ENCODE peak calls at places on chromosome 16, in nine cellular contexts. One of them, this sample, is unnamed.
A peak's percentile ranks its signal among the peaks of the same experiment; 100 is the strongest.

GRCh38 chr16:23082161-23082788 is 67.0 kb downstream of the USP31 start:
- DNase-seq in stimulated activated CD4-positive, alpha-beta T cell treated with anti-CD3 and anti-CD28 coated beads, Interleukin-2, amount 100 ng/mL, for 24 hours: no peak
- DNase-seq in CD4-positive, alpha-beta memory T cell: no peak
- DNase-seq in tibial artery: no peak
- DNase-seq in IMR-90: no peak
- DNase-seq in anterior cingulate cortex: no peak
- DNase-seq in central memory CD4-positive, alpha-beta T cell: no peak
- DNase-seq in activated CD4-positive, alpha-beta T cell treated with anti-CD3 and anti-CD28 coated beads, Interleukin-2, amount 50 U/mL, for 48 hours: no peak
- DNase-seq in Kasumi-1: no peak
- DNase-seq in this sample: no peak

GRCh38 chr16:27168790-27169189 is 34.5 kb upstream of the KDM8 start:
- DNase-seq in stimulated activated CD4-positive, alpha-beta T cell treated with anti-CD3 and anti-CD28 coated beads, Interleukin-2, amount 100 ng/mL, for 24 hours: no peak
- DNase-seq in CD4-positive, alpha-beta memory T cell: no peak
- DNase-seq in tibial artery: no peak
- DNase-seq in IMR-90: no peak
- DNase-seq in anterior cingulate cortex: no peak
- DNase-seq in central memory CD4-positive, alpha-beta T cell: no peak
- DNase-seq in activated CD4-positive, alpha-beta T cell treated with anti-CD3 and anti-CD28 coated beads, Interleukin-2, amount 50 U/mL, for 48 hours: no peak
- DNase-seq in Kasumi-1: no peak
- DNase-seq in this sample: no peak

GRCh38 chr16:75341934-75342811 is 90.7 kb upstream of the BCAR1 start:
- DNase-seq in stimulated activated CD4-positive, alpha-beta T cell treated with anti-CD3 and anti-CD28 coated beads, Interleukin-2, amount 100 ng/mL, for 24 hours: no peak
- DNase-seq in CD4-positive, alpha-beta memory T cell: no peak
- DNase-seq in tibial artery: no peak
- DNase-seq in IMR-90: peak; percentile 65
- DNase-seq in anterior cingulate cortex: no peak
- DNase-seq in central memory CD4-positive, alpha-beta T cell: no peak
- DNase-seq in activated CD4-positive, alpha-beta T cell treated with anti-CD3 and anti-CD28 coated beads, Interleukin-2, amount 50 U/mL, for 48 hours: no peak
- DNase-seq in Kasumi-1: no peak
- DNase-seq in this sample: no peak

GRCh38 chr16:3012828-3013420 is at the start of gene CLDN9:
- DNase-seq in stimulated activated CD4-positive, alpha-beta T cell treated with anti-CD3 and anti-CD28 coated beads, Interleukin-2, amount 100 ng/mL, for 24 hours: no peak
- DNase-seq in CD4-positive, alpha-beta memory T cell: no peak
- DNase-seq in tibial artery: no peak
- DNase-seq in IMR-90: no peak
- DNase-seq in anterior cingulate cortex: no peak
- DNase-seq in central memory CD4-positive, alpha-beta T cell: no peak
- DNase-seq in activated CD4-positive, alpha-beta T cell treated with anti-CD3 and anti-CD28 coated beads, Interleukin-2, amount 50 U/mL, for 48 hours: no peak
- DNase-seq in Kasumi-1: no peak
- DNase-seq in this sample: no peak

GRCh38 chr16:89401641-89402445 is 88.5 kb downstream of the ANKRD11 start:
- DNase-seq in stimulated activated CD4-positive, alpha-beta T cell treated with anti-CD3 and anti-CD28 coated beads, Interleukin-2, amount 100 ng/mL, for 24 hours: no peak
- DNase-seq in CD4-positive, alpha-beta memory T cell: no peak
- DNase-seq in tibial artery: no peak
- DNase-seq in IMR-90: no peak
- DNase-seq in anterior cingulate cortex: no peak
- DNase-seq in central memory CD4-positive, alpha-beta T cell: no peak
- DNase-seq in activated CD4-positive, alpha-beta T cell treated with anti-CD3 and anti-CD28 coated beads, Interleukin-2, amount 50 U/mL, for 48 hours: no peak
- DNase-seq in Kasumi-1: no peak
- DNase-seq in this sample: no peak

GRCh38 chr16:67847064-67847861 is at the start of gene CENPT:
- DNase-seq in stimulated activated CD4-positive, alpha-beta T cell treated with anti-CD3 and anti-CD28 coated beads, Interleukin-2, amount 100 ng/mL, for 24 hours: no peak
- DNase-seq in CD4-positive, alpha-beta memory T cell: no peak
- DNase-seq in tibial artery: peak; percentile 70
- DNase-seq in IMR-90: peak; percentile 64
- DNase-seq in anterior cingulate cortex: no peak
- DNase-seq in central memory CD4-positive, alpha-beta T cell: no peak
- DNase-seq in activated CD4-positive, alpha-beta T cell treated with anti-CD3 and anti-CD28 coated beads, Interleukin-2, amount 50 U/mL, for 48 hours: no peak
- DNase-seq in Kasumi-1: peak; percentile 48
- DNase-seq in this sample: no peak

GRCh38 chr16:81902025-81902424 is 109.2 kb downstream of the SDR42E1 start:
- DNase-seq in stimulated activated CD4-positive, alpha-beta T cell treated with anti-CD3 and anti-CD28 coated beads, Interleukin-2, amount 100 ng/mL, for 24 hours: no peak
- DNase-seq in CD4-positive, alpha-beta memory T cell: no peak
- DNase-seq in tibial artery: no peak
- DNase-seq in IMR-90: no peak
- DNase-seq in anterior cingulate cortex: no peak
- DNase-seq in central memory CD4-positive, alpha-beta T cell: no peak
- DNase-seq in activated CD4-positive, alpha-beta T cell treated with anti-CD3 and anti-CD28 coated beads, Interleukin-2, amount 50 U/mL, for 48 hours: no peak
- DNase-seq in Kasumi-1: no peak
- DNase-seq in this sample: no peak

GRCh38 chr16:27073733-27074132 is 7.0 kb downstream of the C16orf82 start:
- DNase-seq in stimulated activated CD4-positive, alpha-beta T cell treated with anti-CD3 and anti-CD28 coated beads, Interleukin-2, amount 100 ng/mL, for 24 hours: no peak
- DNase-seq in CD4-positive, alpha-beta memory T cell: no peak
- DNase-seq in tibial artery: no peak
- DNase-seq in IMR-90: no peak
- DNase-seq in anterior cingulate cortex: no peak
- DNase-seq in central memory CD4-positive, alpha-beta T cell: no peak
- DNase-seq in activated CD4-positive, alpha-beta T cell treated with anti-CD3 and anti-CD28 coated beads, Interleukin-2, amount 50 U/mL, for 48 hours: no peak
- DNase-seq in Kasumi-1: no peak
- DNase-seq in this sample: no peak

GRCh38 chr16:88315543-88316105 is 67.1 kb upstream of the ZNF469 start:
- DNase-seq in stimulated activated CD4-positive, alpha-beta T cell treated with anti-CD3 and anti-CD28 coated beads, Interleukin-2, amount 100 ng/mL, for 24 hours: no peak
- DNase-seq in CD4-positive, alpha-beta memory T cell: no peak
- DNase-seq in tibial artery: no peak
- DNase-seq in IMR-90: peak; percentile 77
- DNase-seq in anterior cingulate cortex: no peak
- DNase-seq in central memory CD4-positive, alpha-beta T cell: no peak
- DNase-seq in activated CD4-positive, alpha-beta T cell treated with anti-CD3 and anti-CD28 coated beads, Interleukin-2, amount 50 U/mL, for 48 hours: no peak
- DNase-seq in Kasumi-1: no peak
- DNase-seq in this sample: no peak

GRCh38 chr16:14106457-14106856 is 35.3 kb downstream of the MRTFB start:
- DNase-seq in stimulated activated CD4-positive, alpha-beta T cell treated with anti-CD3 and anti-CD28 coated beads, Interleukin-2, amount 100 ng/mL, for 24 hours: no peak
- DNase-seq in CD4-positive, alpha-beta memory T cell: no peak
- DNase-seq in tibial artery: no peak
- DNase-seq in IMR-90: peak; percentile 40
- DNase-seq in anterior cingulate cortex: no peak
- DNase-seq in central memory CD4-positive, alpha-beta T cell: no peak
- DNase-seq in activated CD4-positive, alpha-beta T cell treated with anti-CD3 and anti-CD28 coated beads, Interleukin-2, amount 50 U/mL, for 48 hours: no peak
- DNase-seq in Kasumi-1: no peak
- DNase-seq in this sample: no peak

GRCh38 chr16:67240506-67240905 is 6.8 kb downstream of the FHOD1 start:
- DNase-seq in stimulated activated CD4-positive, alpha-beta T cell treated with anti-CD3 and anti-CD28 coated beads, Interleukin-2, amount 100 ng/mL, for 24 hours: no peak
- DNase-seq in CD4-positive, alpha-beta memory T cell: no peak
- DNase-seq in tibial artery: peak; percentile 20
- DNase-seq in IMR-90: peak; percentile 48
- DNase-seq in anterior cingulate cortex: no peak
- DNase-seq in central memory CD4-positive, alpha-beta T cell: no peak
- DNase-seq in activated CD4-positive, alpha-beta T cell treated with anti-CD3 and anti-CD28 coated beads, Interleukin-2, amount 50 U/mL, for 48 hours: no peak
- DNase-seq in Kasumi-1: no peak
- DNase-seq in this sample: no peak

This sample was measured in neuronal stem cell.